ENCODE peak calls at places on chromosomes 5 and 9, in four cellular contexts. Y, F, C and A are unnamed samples.

GRCh38 chr5:173204185-173204979 is 30.6 kb downstream of the NKX2-5 start:
- DNase-seq in Y (peak; percentile 28), C (no peak), F (no peak), A (no peak)

GRCh38 chr5:89098199-89098756 is 215.3 kb upstream of the MEF2C start:
- DNase-seq in F (no peak), C (no peak), Y (no peak), A (no peak)

GRCh38 chr5:151066920-151067319 is 13.9 kb downstream of the TNIP1 start:
- DNase-seq in C (no peak), Y (no peak), F (no peak), A (no peak)

GRCh38 chr5:124662261-124662781 is 84.1 kb downstream of the ZNF608 start:
- DNase-seq in C (no peak), Y (no peak), F (no peak), A (no peak)

GRCh38 chr5:150159741-150160179 is 4.1 kb upstream of the PDGFRB start:
- DNase-seq in C (peak; percentile 78), Y (no peak), F (no peak), A (no peak)

GRCh38 chr5:81020478-81021167 is 60.5 kb downstream of the RASGRF2 start:
- DNase-seq in C (no peak), F (no peak), Y (no peak), A (no peak)

GRCh38 chr5:83095973-83096539 is 18.7 kb downstream of the XRCC4 start:
- DNase-seq in C (no peak), Y (no peak), F (no peak), A (no peak)

GRCh38 chr5:74433255-74434123 is 207.0 kb downstream of the ENC1 start:
- DNase-seq in C (no peak), F (no peak), Y (no peak), A (no peak)

GRCh38 chr5:161412792-161413191 is 133.7 kb downstream of the GABRB2 start:
- DNase-seq in Y (no peak), F (no peak), C (no peak), A (no peak)

GRCh38 chr9:104961238-104961637 is 33.3 kb upstream of the ABCA1 start:
- DNase-seq in C (no peak), F (no peak), Y (no peak), A (no peak)

GRCh38 chr5:134550271-134551214 is 25.1 kb downstream of the JADE2 start:
- DNase-seq in Y (no peak), F (no peak), C (no peak), A (no peak)

GRCh38 chr5:137190031-137190430 is 309.1 kb downstream of the SPOCK1 start:
- DNase-seq in C (no peak), Y (no peak), F (no peak), A (no peak)

GRCh38 chr5:37847978-37848425 is 8.2 kb upstream of the GDNF start:
- DNase-seq in Y (no peak), C (no peak), F (no peak), A (no peak)

GRCh38 chr5:131475416-131476045 is 159.5 kb downstream of the RAPGEF6 start:
- DNase-seq in Y (no peak), C (no peak), F (no peak), A (no peak)

GRCh38 chr9:99431103-99431502 is 209.0 kb downstream of the SEC61B start:
- DNase-seq in F (no peak), C (no peak), Y (no peak), A (no peak)

GRCh38 chr5:148457183-148457620 is 73.4 kb downstream of the FBXO38 start:
- DNase-seq in C (no peak), Y (peak; percentile 30), F (no peak), A (no peak)

GRCh38 chr5:180959661-180960060 is 29.0 kb upstream of the BTNL3 start:
- DNase-seq in F (no peak), C (no peak), Y (no peak), A (no peak)

GRCh38 chr9:137178201-137178938 is 6.5 kb upstream of the TMEM210 start:
- DNase-seq in F (no peak), C (no peak), Y (no peak), A (no peak)

GRCh38 chr9:126160854-126161329 is 165.7 kb upstream of the MVB12B start:
- DNase-seq in F (no peak), C (no peak), Y (no peak), A (no peak)

GRCh38 chr5:14510156-14510734 is 71.3 kb upstream of the OTULINL start:
- DNase-seq in F (no peak), Y (no peak), C (no peak), A (no peak)

GRCh38 chr5:142748568-142749249 is 21.5 kb upstream of the ARHGAP26 start:
- DNase-seq in C (no peak), Y (peak; percentile 57), F (no peak), A (no peak)

GRCh38 chr5:113806250-113806649 is 292.8 kb downstream of the YTHDC2 start:
- DNase-seq in C (no peak), Y (peak; percentile 17), F (no peak), A (no peak)

DNA sequence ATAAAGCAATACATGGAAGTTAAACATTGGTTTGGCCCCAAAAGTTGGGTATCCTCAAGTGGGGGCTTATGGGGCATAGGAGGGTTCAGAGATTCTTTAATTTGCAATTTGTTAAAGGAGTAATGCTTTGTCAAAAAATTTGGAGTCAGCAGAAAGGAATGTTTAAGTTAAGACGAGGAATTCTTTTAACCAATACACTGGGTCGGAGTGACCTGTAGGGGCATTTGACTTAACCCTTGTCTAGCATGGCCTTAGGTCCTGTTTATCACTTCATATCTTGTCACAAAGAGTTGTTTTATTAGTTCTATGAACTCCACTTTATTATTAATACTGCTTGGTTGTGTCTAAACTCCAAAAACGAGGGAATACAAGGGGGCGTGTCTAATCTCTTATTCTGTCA is 656.1 kb upstream of the RORB start:
- DNase-seq in C (no peak), Y (no peak), F (no peak), A (no peak)
- H3K27ac ChIP-seq in C (no peak overlapping the region), Y (no peak overlapping the region), F (no peak overlapping the region), A (no peak overlapping the region)

GRCh38 chr9:72362680-72363139 is 2.3 kb downstream of the ZFAND5 start:
- DNase-seq in C (peak; percentile 85), Y (peak; percentile 89), F (peak; percentile 84), A (peak; percentile 86)
- H3K27ac ChIP-seq in C (peak overlapping the region; percentile 100), Y (peak overlapping the region; percentile 100), F (peak overlapping the region; percentile 99), A (peak overlapping the region; percentile 99)

GRCh38 chr9:134735441-134736175 is 94.0 kb downstream of the COL5A1 start:
- DNase-seq in C (peak; percentile 84), F (no peak), Y (no peak), A (no peak)
- H3K27ac ChIP-seq in C (peak overlapping the region; percentile 67), F (peak overlapping the region; percentile 68), Y (no peak overlapping the region), A (no peak overlapping the region)

GRCh38 chr5:117731445-117731844 is 1156.8 kb upstream of the SEMA6A start:
- DNase-seq in F (no peak), C (no peak), Y (no peak), A (no peak)
- H3K27ac ChIP-seq in F (no peak overlapping the region), C (no peak overlapping the region), Y (no peak overlapping the region), A (no peak overlapping the region)

DNA sequence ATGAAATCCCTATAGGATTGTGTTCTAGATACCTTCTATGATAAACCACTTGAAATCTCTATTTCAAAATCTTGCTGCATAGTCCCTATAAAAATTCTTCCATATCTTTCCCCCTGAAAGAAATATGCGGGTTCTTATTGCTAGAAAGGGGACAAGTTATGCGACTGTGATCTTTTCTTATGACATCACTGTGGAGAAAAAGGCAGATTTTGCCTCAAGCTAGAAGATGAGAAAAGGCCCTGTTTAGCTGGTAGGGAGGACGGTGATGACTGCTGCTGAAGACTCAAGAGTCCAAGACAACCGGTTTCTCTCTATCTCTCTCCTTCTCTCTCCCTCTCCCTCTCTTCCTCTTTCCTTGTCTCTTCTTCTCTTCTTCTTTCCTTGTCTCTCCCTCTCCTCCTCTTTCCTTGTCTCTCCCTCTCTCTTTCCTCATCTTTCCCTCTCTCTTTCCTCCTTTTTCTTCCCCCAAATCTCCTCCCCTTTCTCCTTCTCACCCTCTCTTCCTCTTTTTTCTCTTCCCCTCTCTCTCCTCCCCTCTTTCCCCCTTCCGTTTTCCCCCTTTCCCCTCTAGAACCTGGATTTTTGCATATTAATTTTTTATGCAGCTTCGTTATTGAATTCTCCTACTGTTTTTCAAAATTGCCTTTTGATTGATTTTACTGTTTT is 5.3 kb downstream of the OR2S2 start:
- DNase-seq in F (no peak), Y (no peak), C (no peak), A (no peak)
- H3K27ac ChIP-seq in F (no peak overlapping the region), Y (no peak overlapping the region), C (no peak overlapping the region), A (no peak overlapping the region)

DNA sequence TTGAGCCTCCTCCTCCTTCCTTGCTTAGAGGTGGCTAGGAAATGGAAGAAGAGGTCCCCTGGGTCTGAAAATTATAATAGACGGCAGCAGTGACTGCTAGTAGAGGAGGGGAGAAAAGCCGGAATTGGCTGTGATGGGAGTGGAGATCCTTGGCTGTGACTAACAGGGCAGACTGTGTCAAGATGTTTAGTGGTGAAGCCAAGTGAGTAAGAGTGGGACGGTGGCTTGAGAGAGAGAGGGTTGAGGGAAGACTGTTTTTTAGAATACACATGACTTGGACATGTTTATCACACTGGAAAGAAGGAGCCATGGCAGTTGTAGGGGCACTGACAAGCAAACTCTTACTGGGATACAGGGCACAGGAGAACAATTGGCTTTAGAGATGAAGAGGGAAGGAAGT is 156.2 kb downstream of the ZNF462 start:
- DNase-seq in F (no peak), Y (no peak), C (no peak), A (no peak)
- H3K27ac ChIP-seq in F (no peak overlapping the region), Y (no peak overlapping the region), C (no peak overlapping the region), A (no peak overlapping the region)